ENCODE peak calls at places on chromosomes 6 and 20, in nine cellular contexts. Q is NCI-H460; G is globus pallidus; P is T-cell; Y is T-helper 2 cell; D is HL-60; V is stimulated activated CD8-positive, alpha-beta memory T cell treated with anti-CD3 and anti-CD28 coated beads, Interleukin-7, amount 100 ng/mL, for 4 hours; F is psoas muscle; B is activated T-helper 1 cell treated with anti-CD3 and anti-CD28 coated beads, Interleukin-12 subunit alpha, Interleukin-12 subunit beta, Interleukin-2, Interleukin-4 antibody, amounts not matched to agents 30 ng/mL and 10 ng/mL and 1 ng/mL, durations not matched to agents 14 hours and 24 hours and 36 hours. H is an unnamed sample.

GRCh38 chr6:43037706-43038105 is 15.9 kb downstream of the CUL7 start:
- DNase-seq in Q (no peak), G (no peak), P (no peak), Y (no peak), D (no peak), V (no peak), F (no peak), B (no peak), H (no peak)

GRCh38 chr6:56021943-56022342 is 146.6 kb upstream of the BMP5 start:
- DNase-seq in Q (no peak), G (no peak), P (no peak), Y (no peak), D (no peak), V (no peak), F (no peak), B (no peak), H (no peak)

GRCh38 chr20:58131111-58131510 is 97.3 kb downstream of the ANKRD60 start:
- DNase-seq in Q (no peak), G (peak; percentile 57), P (no peak), Y (no peak), D (no peak), V (no peak), F (no peak), B (no peak), H (no peak)

GRCh38 chr6:11315743-11316437 is 83.4 kb upstream of the NEDD9 start:
- DNase-seq in Q (peak; percentile 9), G (no peak), P (no peak), Y (no peak), D (no peak), V (no peak), F (no peak), B (no peak), H (no peak)

GRCh38 chr6:4575724-4576123 is 200.5 kb upstream of the CDYL start:
- DNase-seq in Q (no peak), G (no peak), P (no peak), Y (no peak), D (no peak), V (no peak), F (no peak), B (no peak), H (no peak)

GRCh38 chr20:51156796-51157119 is 133.9 kb upstream of the KCNG1 start:
- DNase-seq in Q (no peak), G (no peak), P (no peak), Y (no peak), D (no peak), V (no peak), F (no peak), B (no peak), H (no peak)

GRCh38 chr6:2078888-2079287 is 166.5 kb downstream of the GMDS start:
- DNase-seq in Q (no peak), G (no peak), P (no peak), Y (no peak), D (no peak), V (no peak), F (no peak), B (no peak), H (no peak)

GRCh38 chr6:32369678-32370077 is 2.0 kb downstream of the TSBP1 start:
- DNase-seq in Q (peak; percentile 91), G (no peak), P (no peak), Y (no peak), D (no peak), V (no peak), F (no peak), B (no peak), H (no peak)

GRCh38 chr6:134676307-134677281 is 273.3 kb downstream of the ALDH8A1 start:
- DNase-seq in Q (no peak), G (no peak), P (no peak), Y (no peak), D (no peak), V (no peak), F (no peak), B (no peak), H (no peak)

GRCh38 chr6:13425971-13426931 is 61.1 kb downstream of the GFOD1 start:
- DNase-seq in Q (no peak), G (no peak), P (no peak), Y (no peak), D (no peak), V (no peak), F (peak; percentile 35), B (no peak), H (no peak)

GRCh38 chr6:107493158-107494057 is 3.5 kb downstream of the SOBP start:
- DNase-seq in Q (no peak), G (peak; percentile 84), P (no peak), Y (no peak), D (no peak), V (no peak), F (peak; percentile 28), B (no peak), H (no peak)

GRCh38 chr6:26031595-26032386 is 55.4 kb upstream of the HFE start:
- DNase-seq in Q (peak; percentile 98), G (peak; percentile 85), P (peak; percentile 88), Y (peak; percentile 98), D (peak; percentile 98), V (peak; percentile 78), F (peak; percentile 55), B (peak; percentile 89), H (peak; percentile 86)

GRCh38 chr6:140168365-140168764 is 793.9 kb upstream of the CITED2 start:
- DNase-seq in Q (no peak), G (no peak), P (no peak), Y (no peak), D (no peak), V (no peak), F (no peak), B (no peak), H (no peak)

GRCh38 chr6:37798436-37799262 is 20.9 kb upstream of the ZFAND3 start:
- DNase-seq in Q (no peak), G (no peak), P (no peak), Y (no peak), D (no peak), V (no peak), F (no peak), B (no peak), H (no peak)

GRCh38 chr6:25681848-25682247 is 29.8 kb downstream of the SCGN start:
- DNase-seq in Q (no peak), G (no peak), P (no peak), Y (no peak), D (no peak), V (no peak), F (no peak), B (no peak), H (no peak)

GRCh38 chr20:9485614-9486325 is 28.6 kb upstream of the LAMP5 start:
- DNase-seq in Q (no peak), G (no peak), P (no peak), Y (no peak), D (no peak), V (no peak), F (no peak), B (no peak), H (no peak)

GRCh38 chr20:35698298-35699126 is 640 bp downstream of the NFS1 start:
- DNase-seq in Q (no peak), G (no peak), P (no peak), Y (peak; percentile 15), D (peak; percentile 17), V (no peak), F (no peak), B (no peak), H (no peak)

GRCh38 chr6:78629154-78629721 is 238.1 kb upstream of the IRAK1BP1 start:
- DNase-seq in Q (no peak), G (no peak), P (no peak), Y (no peak), D (no peak), V (no peak), F (no peak), B (no peak), H (no peak)

GRCh38 chr6:169269180-169270076 is 15.8 kb upstream of the THBS2 start:
- DNase-seq in Q (no peak), G (no peak), P (no peak), Y (no peak), D (no peak), V (no peak), F (peak; percentile 51), B (no peak), H (no peak)

GRCh38 chr6:88492241-88492640 is 326.1 kb upstream of the CNR1 start:
- DNase-seq in Q (no peak), G (no peak), P (no peak), Y (no peak), D (no peak), V (no peak), F (no peak), B (no peak), H (no peak)

GRCh38 chr20:21325296-21325695 is 22.2 kb downstream of the XRN2 start:
- DNase-seq in Q (no peak), G (no peak), P (no peak), Y (no peak), D (peak; percentile 25), V (no peak), F (no peak), B (no peak), H (no peak)

GRCh38 chr20:10551732-10552724 is 116.9 kb downstream of the SLX4IP start:
- DNase-seq in Q (no peak), G (peak; percentile 9), P (no peak), Y (no peak), D (peak; percentile 38), V (no peak), F (no peak), B (no peak), H (no peak)

GRCh38 chr6:116881236-116881635 is 4.2 kb downstream of the RFX6 start:
- DNase-seq in Q (no peak), G (no peak), P (no peak), Y (no peak), D (no peak), V (no peak), F (no peak), B (no peak), H (no peak)

GRCh38 chr6:57224769-57225515 is 2.8 kb upstream of the RAB23 start:
- DNase-seq in Q (no peak), G (no peak), P (no peak), Y (no peak), D (no peak), V (no peak), F (no peak), B (no peak), H (no peak)

GRCh38 chr6:19035454-19035853 is 648.3 kb downstream of the RNF144B start:
- DNase-seq in Q (no peak), G (peak; percentile 85), P (no peak), Y (no peak), D (no peak), V (no peak), F (no peak), B (no peak), H (no peak)

GRCh38 chr20:31722388-31723281 is at the start of gene BCL2L1:
- DNase-seq in Q (peak; percentile 75), G (peak; percentile 89), P (peak; percentile 32), Y (peak; percentile 76), D (peak; percentile 81), V (peak; percentile 87), F (peak; percentile 88), B (peak; percentile 52), H (peak; percentile 96)

GRCh38 chr6:149012040-149012545 is 265.3 kb downstream of the UST start:
- DNase-seq in Q (no peak), G (no peak), P (no peak), Y (no peak), D (no peak), V (no peak), F (no peak), B (no peak), H (no peak)

GRCh38 chr6:14765106-14765505 is 480.8 kb upstream of the JARID2 start:
- DNase-seq in Q (no peak), G (no peak), P (no peak), Y (no peak), D (no peak), V (no peak), F (no peak), B (no peak), H (no peak)

GRCh38 chr6:129507846-129508245 is 202.1 kb downstream of the ARHGAP18 start:
- DNase-seq in Q (no peak), G (no peak), P (no peak), Y (no peak), D (no peak), V (no peak), F (no peak), B (no peak), H (no peak)

GRCh38 chr6:16239090-16239797 is 857 bp downstream of the GMPR start:
- DNase-seq in Q (peak; percentile 6), G (peak; percentile 79), P (no peak), Y (peak; percentile 19), D (peak; percentile 52), V (no peak), F (peak; percentile 83), B (no peak), H (no peak)

GRCh38 chr20:35312348-35312747 is 20.1 kb upstream of the FAM83C start:
- DNase-seq in Q (peak; percentile 53), G (no peak), P (no peak), Y (peak; percentile 29), D (no peak), V (no peak), F (no peak), B (no peak), H (no peak)

H was measured in left lung.